ENCODE peak calls at places on chromosomes 11 and 22, in four cellular contexts. One of them, this sample, is unnamed.

GRCh38 chr11:17978553-17979287 is 34.1 kb downstream of the SERGEF start:
- DNase-seq in kidney epithelial cell: no peak
- DNase-seq in B cell: peak; percentile 10
- DNase-seq in pancreas: peak; percentile 65
- DNase-seq in this sample: peak; percentile 43

GRCh38 chr11:77019976-77020591 is 14.1 kb upstream of the B3GNT6 start:
- DNase-seq in kidney epithelial cell: peak; percentile 37
- DNase-seq in B cell: no peak
- DNase-seq in pancreas: no peak
- DNase-seq in this sample: no peak

GRCh38 chr11:45145421-45146071 is 893 bp upstream of the PRDM11 start:
- DNase-seq in kidney epithelial cell: no peak
- DNase-seq in B cell: no peak
- DNase-seq in pancreas: no peak
- DNase-seq in this sample: peak; percentile 31

GRCh38 chr22:32528316-32528715 is 53.7 kb downstream of the FBXO7 start:
- DNase-seq in kidney epithelial cell: no peak
- DNase-seq in B cell: no peak
- DNase-seq in pancreas: no peak
- DNase-seq in this sample: no peak

GRCh38 chr22:29342177-29342576 is 26.7 kb upstream of the RASL10A start:
- DNase-seq in kidney epithelial cell: no peak
- DNase-seq in B cell: no peak
- DNase-seq in pancreas: no peak
- DNase-seq in this sample: no peak

GRCh38 chr11:725624-726202 is 19.7 kb downstream of the EPS8L2 start:
- DNase-seq in kidney epithelial cell: no peak
- DNase-seq in B cell: peak; percentile 50
- DNase-seq in pancreas: peak; percentile 74
- DNase-seq in this sample: no peak

GRCh38 chr11:1227551-1228182 is 4.8 kb downstream of the MUC5B start:
- DNase-seq in kidney epithelial cell: no peak
- DNase-seq in B cell: peak; percentile 41
- DNase-seq in pancreas: peak; percentile 56
- DNase-seq in this sample: no peak

GRCh38 chr11:112831041-112831440 is 130.2 kb upstream of the NCAM1 start:
- DNase-seq in kidney epithelial cell: no peak
- DNase-seq in B cell: no peak
- DNase-seq in pancreas: no peak
- DNase-seq in this sample: no peak

GRCh38 chr11:128720522-128720985 is 26.7 kb downstream of the FLI1 start:
- DNase-seq in kidney epithelial cell: no peak
- DNase-seq in B cell: no peak
- DNase-seq in pancreas: no peak
- DNase-seq in this sample: peak; percentile 42

GRCh38 chr11:111772535-111772934 is 6.3 kb upstream of the PPP2R1B start:
- DNase-seq in kidney epithelial cell: no peak
- DNase-seq in B cell: no peak
- DNase-seq in pancreas: no peak
- DNase-seq in this sample: no peak

GRCh38 chr11:129960216-129961214 is 42.1 kb downstream of the PRDM10 start:
- DNase-seq in kidney epithelial cell: peak; percentile 74
- DNase-seq in B cell: no peak
- DNase-seq in pancreas: no peak
- DNase-seq in this sample: no peak

GRCh38 chr11:108340958-108341357 is 118.1 kb downstream of the ATM start:
- DNase-seq in kidney epithelial cell: peak; percentile 65
- DNase-seq in B cell: no peak
- DNase-seq in pancreas: no peak
- DNase-seq in this sample: no peak

GRCh38 chr22:44369916-44370804 is 57.4 kb upstream of the SHISAL1 start:
- DNase-seq in kidney epithelial cell: no peak
- DNase-seq in B cell: no peak
- DNase-seq in pancreas: peak; percentile 36
- DNase-seq in this sample: no peak

GRCh38 chr11:66007201-66007634 is 4.6 kb upstream of the CST6 start:
- DNase-seq in kidney epithelial cell: no peak
- DNase-seq in B cell: peak; percentile 18
- DNase-seq in pancreas: no peak
- DNase-seq in this sample: no peak

GRCh38 chr11:66006891-66007176 is 4.5 kb downstream of the BANF1 start:
- DNase-seq in kidney epithelial cell: no peak
- DNase-seq in B cell: no peak
- DNase-seq in pancreas: no peak
- DNase-seq in this sample: no peak

GRCh38 chr11:66008095-66008467 is 3.7 kb upstream of the CST6 start:
- DNase-seq in kidney epithelial cell: no peak
- DNase-seq in B cell: no peak
- DNase-seq in pancreas: no peak
- DNase-seq in this sample: no peak

GRCh38 chr11:66004186-66004585 is 1.9 kb downstream of the BANF1 start:
- DNase-seq in kidney epithelial cell: no peak
- DNase-seq in B cell: no peak
- DNase-seq in pancreas: no peak
- DNase-seq in this sample: no peak

GRCh38 chr11:66006134-66006890 is 4.0 kb downstream of the BANF1 start:
- DNase-seq in kidney epithelial cell: no peak
- DNase-seq in B cell: no peak
- DNase-seq in pancreas: no peak
- DNase-seq in this sample: no peak
- TF ChIP-seq CTCF in kidney epithelial cell: no peak
- TF ChIP-seq CTCF in B cell: no peak
- TF ChIP-seq CTCF in pancreas: no peak
- TF ChIP-seq CTCF in this sample: no peak

DNA sequence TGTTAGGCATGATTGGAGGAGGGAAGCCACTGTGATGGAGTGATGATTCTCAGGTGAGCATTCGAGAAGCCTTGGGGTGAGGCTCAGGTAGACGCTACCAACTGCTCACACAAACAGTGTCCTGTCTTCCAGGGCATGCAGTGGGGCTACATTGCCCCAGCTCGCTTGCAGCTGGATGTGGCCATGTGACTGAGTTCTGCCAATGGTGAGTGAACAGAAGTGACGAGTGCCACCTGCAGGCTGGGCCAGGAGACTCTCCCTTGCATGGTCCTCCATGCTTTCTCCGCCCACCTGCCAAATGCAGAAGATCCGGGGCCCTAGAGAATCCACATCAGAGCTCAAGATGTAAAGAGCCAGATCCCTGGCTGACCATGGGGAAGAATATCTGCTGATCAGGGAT is 195.9 kb downstream of the BCR start:
- DNase-seq in kidney epithelial cell: no peak
- DNase-seq in B cell: peak; percentile 23
- DNase-seq in pancreas: no peak
- DNase-seq in this sample: no peak
- TF ChIP-seq CTCF in kidney epithelial cell: peak; percentile 21
- TF ChIP-seq CTCF in B cell: no peak
- TF ChIP-seq CTCF in pancreas: no peak
- TF ChIP-seq CTCF in this sample: no peak

DNA sequence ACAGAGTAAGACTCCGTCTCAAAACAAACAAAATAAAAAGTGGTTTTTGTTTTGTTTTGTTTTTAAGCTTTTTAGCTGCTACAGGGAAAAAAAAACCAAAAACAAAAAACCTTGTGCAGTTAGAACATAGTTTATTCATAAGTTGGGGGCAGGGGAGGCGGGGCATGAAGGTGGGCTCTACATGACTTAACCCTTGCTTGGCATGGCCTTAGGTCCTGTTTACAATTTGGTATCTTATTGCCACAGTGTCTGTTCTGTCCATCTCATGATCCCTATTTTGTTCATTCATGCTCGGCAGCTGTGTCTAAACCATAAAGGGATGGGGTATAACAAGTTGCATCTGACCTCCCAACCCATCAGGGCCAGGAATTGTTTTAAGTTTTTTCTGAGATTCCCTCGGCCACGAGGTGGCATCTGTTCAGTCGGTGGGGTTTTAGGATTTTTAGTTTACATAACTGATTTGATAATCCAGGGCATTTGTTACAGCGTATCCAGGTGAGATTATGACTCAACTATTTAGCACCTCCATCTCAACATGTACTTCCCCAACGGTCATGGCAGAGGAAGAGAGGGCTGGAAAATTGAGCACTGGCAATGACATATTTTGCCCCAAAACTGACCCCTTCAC is 6.9 kb downstream of the AP5B1 start:
- DNase-seq in kidney epithelial cell: no peak
- DNase-seq in B cell: no peak
- DNase-seq in pancreas: no peak
- DNase-seq in this sample: peak; percentile 15
- TF ChIP-seq CTCF in kidney epithelial cell: no peak
- TF ChIP-seq CTCF in B cell: no peak
- TF ChIP-seq CTCF in pancreas: no peak
- TF ChIP-seq CTCF in this sample: no peak

GRCh38 chr22:26002456-26002855 is 166.8 kb upstream of the SEZ6L start:
- DNase-seq in kidney epithelial cell: no peak
- DNase-seq in B cell: no peak
- DNase-seq in pancreas: no peak
- DNase-seq in this sample: no peak

GRCh38 chr22:26008587-26008986 is 160.7 kb upstream of the SEZ6L start:
- DNase-seq in kidney epithelial cell: no peak
- DNase-seq in B cell: no peak
- DNase-seq in pancreas: no peak
- DNase-seq in this sample: no peak

GRCh38 chr22:26004477-26004876 is 164.8 kb upstream of the SEZ6L start:
- DNase-seq in kidney epithelial cell: no peak
- DNase-seq in B cell: no peak
- DNase-seq in pancreas: no peak
- DNase-seq in this sample: no peak
- TF ChIP-seq CTCF in kidney epithelial cell: no peak
- TF ChIP-seq CTCF in B cell: no peak
- TF ChIP-seq CTCF in pancreas: no peak
- TF ChIP-seq CTCF in this sample: no peak

GRCh38 chr11:42974510-42974909 is 337.3 kb upstream of the API5 start:
- DNase-seq in kidney epithelial cell: no peak
- DNase-seq in B cell: no peak
- DNase-seq in pancreas: no peak
- DNase-seq in this sample: no peak
- TF ChIP-seq CTCF in kidney epithelial cell: no peak
- TF ChIP-seq CTCF in B cell: no peak
- TF ChIP-seq CTCF in pancreas: no peak
- TF ChIP-seq CTCF in this sample: no peak